ENCODE peak calls at places on chromosomes 11 and 22, in seven cellular contexts. C is fibroblast of mammary gland; O is cardiac fibroblast; L is thyroid gland; N is small intestine; Z is cardiac muscle cell; G is effector memory CD4-positive, alpha-beta T cell. J is an unnamed sample.

GRCh38 chr22:25899566-25899965 is 157.6 kb downstream of the MYO18B start:
- DNase-seq in Z (no peak), L (no peak), N (no peak), C (no peak), G (no peak), O (no peak), J (no peak)

GRCh38 chr22:18996376-18996900 is 60.3 kb upstream of the PRODH start:
- DNase-seq in G (no peak), C (no peak), L (no peak), N (no peak), Z (no peak), O (no peak), J (no peak)

GRCh38 chr11:46808804-46809431 is 37.2 kb downstream of the CKAP5 start:
- DNase-seq in Z (peak), L (no peak), O (peak), C (peak), N (peak), G (no peak), J (no peak)

GRCh38 chr11:114496915-114497314 is 57.6 kb downstream of the REXO2 start:
- DNase-seq in C (no peak), L (no peak), N (no peak), O (no peak), Z (no peak), G (no peak), J (no peak)

GRCh38 chr11:103863497-103863896 is 172.9 kb upstream of the DDI1 start:
- DNase-seq in O (peak), N (no peak), G (no peak), Z (peak), L (no peak), C (peak), J (no peak)

GRCh38 chr11:95404370-95404769 is 173.4 kb upstream of the SESN3 start:
- DNase-seq in C (no peak), Z (no peak), L (no peak), G (no peak), N (no peak), O (no peak), J (no peak)

GRCh38 chr11:132032555-132032954 is 662.1 kb downstream of the NTM start:
- DNase-seq in O (peak), Z (peak), C (peak), L (no peak), N (no peak), G (no peak), J (no peak)

GRCh38 chr11:2993000-2993330 is 836 bp upstream of the NAP1L4 start:
- DNase-seq in C (no peak), Z (no peak), O (no peak), L (no peak), N (no peak), G (no peak), J (no peak)

GRCh38 chr22:20158366-20159036 is 7.6 kb upstream of the CCDC188 start:
- DNase-seq in Z (no peak), O (no peak), N (no peak), L (no peak), G (no peak), C (no peak), J (no peak)

GRCh38 chr11:12139144-12139881 is 28.9 kb downstream of the MICAL2 start:
- DNase-seq in G (no peak), C (peak), O (peak), Z (peak), L (peak), N (no peak), J (no peak)

GRCh38 chr22:37818397-37819099 is 4.6 kb upstream of the GALR3 start:
- DNase-seq in N (peak), G (peak), L (peak), O (peak), C (peak), Z (peak), J (no peak)
- H3K4me3 ChIP-seq in N (no peak), G (peak), L (peak), O (peak), C (no peak), Z (peak), J (peak)

GRCh38 chr11:43941257-43941879 is 1.1 kb upstream of the C11orf96 start:
- DNase-seq in N (no peak), L (no peak), O (peak), Z (peak), G (no peak), C (peak), J (no peak)
- H3K4me3 ChIP-seq in N (no peak), L (no peak), O (peak), Z (peak), G (no peak), C (no peak), J (no peak)

DNA sequence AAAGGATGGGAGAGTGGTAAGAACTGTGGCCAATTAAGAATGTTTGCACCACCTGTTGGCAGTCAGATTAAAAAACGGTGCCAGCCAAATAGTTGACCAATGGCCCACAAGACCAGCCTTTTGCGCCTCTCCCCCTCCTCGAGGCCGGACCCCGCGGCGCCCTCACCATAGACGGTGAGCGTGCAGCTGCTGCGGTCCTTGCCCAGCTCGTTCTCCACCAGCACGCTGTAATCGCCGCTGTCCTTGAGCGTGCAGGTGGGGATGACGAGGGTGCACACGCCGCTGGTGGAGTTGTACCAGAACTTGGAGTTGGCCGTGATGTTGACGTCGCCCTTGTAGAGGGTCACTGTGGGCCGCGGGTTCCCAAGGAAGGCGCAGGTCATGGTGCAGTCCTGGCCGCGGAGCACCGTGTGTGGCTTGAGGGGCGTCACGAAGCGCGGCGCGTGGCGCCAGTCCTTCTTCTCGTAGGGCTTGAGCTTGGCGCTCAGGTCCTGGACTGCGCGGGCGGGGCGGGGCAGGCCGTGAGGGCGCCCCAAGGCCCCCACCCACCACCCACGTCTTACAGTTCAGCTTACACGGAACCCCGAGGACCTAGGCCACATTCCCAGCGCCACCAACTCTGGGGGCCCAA is 7.2 kb downstream of the TMEM86A start:
- DNase-seq in N (no peak), Z (peak), G (no peak), O (no peak), L (peak), C (no peak), J (no peak)
- H3K4me3 ChIP-seq in N (peak), Z (peak), G (peak), O (peak), L (peak), C (peak), J (peak)

DNA sequence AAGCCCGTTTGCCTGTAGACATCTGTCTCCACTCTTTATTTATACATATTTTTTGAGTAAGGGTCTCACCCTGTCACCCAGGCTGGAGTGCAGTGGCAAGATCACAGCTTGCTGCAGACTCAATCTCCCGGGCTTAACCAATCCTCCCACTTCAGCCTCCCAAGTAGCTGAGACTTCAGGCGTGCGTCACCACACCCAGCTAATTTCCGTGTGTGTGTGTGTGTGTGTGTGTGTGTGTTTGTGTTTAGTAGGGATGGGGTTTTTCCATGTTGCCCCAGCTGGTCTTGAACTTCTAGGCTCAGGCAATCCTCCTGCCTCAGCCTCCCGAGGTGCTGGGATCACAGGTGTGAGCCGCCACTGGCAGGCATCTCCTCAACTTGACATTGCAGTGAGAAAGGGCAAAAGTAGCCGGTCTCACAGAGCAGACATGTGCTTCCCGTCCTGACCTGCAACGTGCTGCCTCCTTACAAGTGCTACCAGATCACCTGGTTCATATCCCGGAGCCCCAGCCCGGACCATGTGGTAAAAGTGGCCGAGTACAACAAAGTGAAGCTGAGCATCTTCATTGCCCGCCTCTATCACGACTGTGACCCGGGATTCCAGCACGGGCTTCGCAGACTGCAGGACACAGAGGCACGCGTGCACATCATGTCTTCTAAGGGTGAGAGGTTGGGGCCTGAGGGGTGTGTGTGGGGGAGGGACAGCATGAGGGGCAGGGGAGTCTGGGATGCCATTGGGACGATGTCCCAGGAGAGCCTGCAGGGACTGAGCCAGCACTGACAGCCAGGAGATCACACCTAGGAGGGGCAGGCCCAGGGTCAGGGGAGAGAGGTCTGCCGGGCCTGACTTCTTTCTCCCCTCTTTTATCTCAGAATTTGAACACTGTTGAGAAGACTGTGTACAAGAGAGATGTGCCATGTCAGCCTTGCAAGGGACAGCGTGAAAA is 5.6 kb upstream of the APOBEC3H start:
- DNase-seq in C (no peak), O (no peak), Z (no peak), N (no peak), G (peak), L (no peak), J (no peak)
- H3K4me3 ChIP-seq in C (no peak), O (no peak), Z (no peak), N (no peak), G (peak), L (no peak), J (no peak)

DNA sequence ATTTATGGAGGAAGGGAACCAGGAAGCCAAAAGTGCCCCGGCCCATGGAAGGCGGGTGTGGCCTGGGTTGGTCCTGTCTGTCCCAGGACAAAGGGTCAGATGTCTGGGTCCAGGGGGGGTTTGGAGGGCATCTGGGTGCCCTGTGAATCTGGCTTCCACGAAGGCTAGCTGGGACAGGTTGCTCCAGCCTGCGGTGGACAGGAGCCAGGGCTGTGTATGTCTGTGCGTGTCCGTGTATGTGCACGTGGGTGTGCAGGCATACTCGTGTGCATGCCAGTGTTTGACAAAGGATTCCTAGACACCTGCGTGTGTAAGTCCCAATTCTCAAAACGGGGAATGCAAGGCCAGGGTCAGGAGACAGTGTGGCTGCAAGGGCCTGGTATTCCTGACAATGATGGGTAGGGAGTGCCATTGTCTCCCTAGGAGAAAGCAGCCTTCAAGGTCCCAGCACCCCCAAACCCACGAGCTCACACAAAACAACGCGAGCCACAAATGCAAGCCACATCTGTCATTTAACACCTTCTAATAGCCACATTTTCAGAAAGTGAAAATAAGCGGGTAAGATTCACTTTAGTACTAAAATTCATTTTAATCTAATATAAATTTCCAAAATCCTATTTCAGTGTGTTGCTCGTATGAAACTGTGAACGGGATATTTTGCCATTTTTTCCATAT is 78.4 kb upstream of the WNT7B start:
- DNase-seq in C (peak), L (no peak), G (no peak), N (peak), Z (no peak), O (no peak), J (no peak)
- H3K4me3 ChIP-seq in C (peak), L (peak), G (peak), N (no peak), Z (no peak), O (no peak), J (peak)

DNA sequence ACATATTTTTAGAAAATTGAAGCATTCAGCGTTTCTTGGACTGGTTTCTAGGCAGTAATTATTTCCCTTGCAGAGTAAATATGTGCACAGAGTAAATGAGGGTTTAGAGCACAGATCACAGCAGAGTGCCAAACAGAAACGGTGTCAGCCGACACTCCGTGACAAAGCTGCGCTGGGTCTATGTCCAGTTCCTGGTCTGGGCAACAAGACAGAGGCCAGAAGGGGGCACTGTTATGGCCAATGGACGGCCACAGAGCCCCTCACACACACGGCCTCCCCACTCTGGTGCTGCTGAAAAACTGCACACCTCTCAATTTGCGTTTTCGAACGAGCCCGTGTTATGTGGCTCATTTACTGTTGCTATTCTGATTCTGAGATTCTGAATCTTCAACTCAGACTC is 180.7 kb downstream of the MPPED1 start:
- DNase-seq in N (no peak), L (no peak), G (no peak), C (no peak), O (peak), Z (peak), J (no peak)
- H3K4me3 ChIP-seq in N (no peak), L (no peak), G (no peak), C (no peak), O (no peak), Z (no peak), J (no peak)

GRCh38 chr11:128467041-128467440 is 120.3 kb downstream of the ETS1 start:
- DNase-seq in G (no peak), N (no peak), C (no peak), L (no peak), Z (no peak), O (no peak), J (no peak)

GRCh38 chr11:128470081-128470480 is 117.3 kb downstream of the ETS1 start:
- DNase-seq in Z (no peak), C (no peak), O (no peak), N (no peak), G (no peak), L (no peak), J (no peak)

GRCh38 chr11:128467610-128468041 is 119.7 kb downstream of the ETS1 start:
- DNase-seq in L (no peak), C (peak), N (no peak), Z (peak), O (peak), G (peak), J (peak)

GRCh38 chr11:128469220-128469619 is 118.1 kb downstream of the ETS1 start:
- DNase-seq in C (no peak), Z (no peak), N (no peak), G (no peak), L (no peak), O (no peak), J (no peak)

DNA sequence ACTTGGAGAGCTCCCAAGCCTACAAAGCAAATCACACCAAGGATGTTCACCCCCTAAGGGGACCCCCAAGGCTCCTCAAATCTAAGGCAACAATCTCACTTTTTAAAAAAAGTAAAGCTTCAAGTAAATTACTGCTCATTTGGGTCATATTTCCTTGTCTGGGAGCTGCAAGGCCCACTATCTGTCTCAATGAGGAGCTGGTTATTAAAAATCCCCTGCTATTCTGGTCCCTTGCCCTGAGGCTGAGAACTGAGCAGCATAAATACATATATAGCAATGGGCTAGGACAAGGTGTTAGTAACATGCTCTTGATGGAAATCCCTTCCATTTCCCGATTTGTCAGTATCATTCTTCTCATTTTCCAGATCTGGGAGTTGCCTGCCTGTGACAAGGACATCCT is 119.3 kb downstream of the ETS1 start:
- DNase-seq in G (no peak), O (no peak), L (no peak), C (no peak), Z (no peak), N (no peak), J (peak)
- H3K4me3 ChIP-seq in G (peak), O (no peak), L (no peak), C (no peak), Z (no peak), N (no peak), J (no peak)

J was measured in BJ.